ENCODE peak calls at places on chromosomes 16 and 17, in five cellular contexts. K is A549, T is tibial nerve, W is esophagus muscularis mucosa, S is stomach. F is an unnamed sample.

GRCh38 chr17:34850964-34851363 is 110.3 kb downstream of the CCT6B start:
- DNase-seq in K (no peak), S (no peak), T (no peak), W (no peak), F (no peak)

GRCh38 chr17:74744714-74745547 is 3.5 kb upstream of the NHERF1 start:
- DNase-seq in T (peak; percentile 98), S (peak; percentile 96), K (peak; percentile 91), W (peak; percentile 96), F (peak; percentile 94)

GRCh38 chr16:56643080-56643778 is 4.8 kb downstream of the MT1A start:
- DNase-seq in K (peak; percentile 80), T (peak; percentile 41), W (no peak), S (peak; percentile 89), F (peak; percentile 89)

GRCh38 chr17:57338257-57338919 is 82.1 kb downstream of the MSI2 start:
- DNase-seq in K (no peak), T (no peak), W (no peak), S (no peak), F (no peak)

GRCh38 chr17:6327007-6327406 is 107.9 kb downstream of the AIPL1 start:
- DNase-seq in T (no peak), K (no peak), S (no peak), W (no peak), F (no peak)

GRCh38 chr17:40782450-40782849 is at the start of gene KRT27:
- DNase-seq in K (no peak), W (no peak), T (no peak), S (no peak), F (no peak)

GRCh38 chr17:4733073-4733531 is 1.9 kb downstream of the MED11 start:
- DNase-seq in S (no peak), T (no peak), W (no peak), K (no peak), F (no peak)

GRCh38 chr17:66540131-66540781 is 237.8 kb downstream of the PRKCA start:
- DNase-seq in K (no peak), W (no peak), S (no peak), T (peak; percentile 38), F (no peak)

GRCh38 chr16:19174478-19174877 is 6.4 kb downstream of the SYT17 start:
- DNase-seq in S (no peak), T (no peak), K (no peak), W (no peak), F (no peak)

GRCh38 chr16:35692824-35693223 is 2233.4 kb downstream of the TP53TG3F start:
- DNase-seq in W (no peak), T (no peak), S (no peak), K (no peak), F (no peak)

GRCh38 chr16:35689764-35690163 is 2230.4 kb downstream of the TP53TG3F start:
- DNase-seq in T (no peak), K (no peak), W (no peak), S (no peak), F (no peak)

GRCh38 chr16:35691057-35691456 is 2231.6 kb downstream of the TP53TG3F start:
- DNase-seq in T (no peak), K (no peak), W (no peak), S (no peak), F (no peak)

GRCh38 chr16:35687781-35688180 is 2228.4 kb downstream of the TP53TG3F start:
- DNase-seq in K (no peak), S (no peak), W (no peak), T (no peak), F (no peak)

DNA sequence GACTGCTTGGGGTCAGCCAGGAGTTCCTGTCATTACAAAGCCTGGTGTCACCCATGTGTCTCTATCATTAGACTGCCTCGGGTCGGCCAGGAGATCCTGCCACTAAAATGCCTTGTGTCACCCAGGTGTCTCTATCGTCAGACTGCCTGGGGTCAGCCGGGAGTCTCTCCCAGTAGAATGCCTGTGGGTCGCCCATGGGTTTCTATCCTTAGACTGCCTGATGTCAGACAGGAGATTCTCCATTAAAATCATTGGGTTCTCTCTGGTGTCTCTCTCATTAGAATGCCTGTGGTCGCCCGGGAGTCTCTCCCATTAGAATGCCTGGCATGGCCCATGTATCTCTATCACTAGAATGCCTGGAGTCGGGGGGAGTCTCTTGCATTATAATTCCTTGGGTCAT is 2231.0 kb downstream of the TP53TG3F start:
- DNase-seq in W (no peak), K (no peak), S (no peak), T (no peak), F (no peak)
- H3K27ac ChIP-seq in W (no peak overlapping the region), K (no peak overlapping the region), S (no peak overlapping the region), T (no peak overlapping the region), F (no peak overlapping the region)

GRCh38 chr16:72501739-72502653 is 330.0 kb upstream of the PMFBP1 start:
- DNase-seq in S (peak; percentile 45), T (peak; percentile 69), K (peak; percentile 48), W (no peak), F (peak; percentile 53)
- TF ChIP-seq EP300 in S (no peak), T (no peak), K (no peak), W (no peak), F (no peak)

DNA sequence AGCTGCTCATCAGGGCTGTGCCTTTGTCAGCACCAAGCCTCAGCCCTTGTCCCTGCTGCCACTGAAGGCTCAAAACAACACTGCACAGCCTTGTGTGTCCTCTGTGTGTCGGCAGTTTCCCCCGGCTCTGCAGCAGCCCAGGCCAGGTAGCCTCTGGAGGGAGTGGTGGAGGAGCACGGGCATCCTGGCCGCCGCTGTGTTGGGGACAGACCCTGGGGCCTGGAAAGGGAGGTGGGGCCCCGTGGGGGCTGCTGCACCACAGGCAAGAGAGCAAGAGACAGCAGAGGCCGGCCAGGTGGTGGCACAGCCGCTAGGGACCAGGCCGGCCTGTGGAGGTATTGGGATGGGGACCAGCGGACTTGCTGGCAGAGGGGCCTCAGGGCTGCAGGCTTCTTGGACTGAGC is 96.9 kb upstream of the ZNF750 start:
- DNase-seq in K (no peak), W (no peak), T (no peak), S (peak; percentile 22), F (peak; percentile 5)
- H3K27ac ChIP-seq in K (no peak overlapping the region), W (no peak overlapping the region), T (no peak overlapping the region), S (no peak overlapping the region), F (no peak overlapping the region)

GRCh38 chr16:76338472-76338871 is 61.3 kb downstream of the CNTNAP4 start:
- DNase-seq in W (no peak), S (no peak), T (no peak), K (no peak), F (no peak)

GRCh38 chr16:76335187-76335974 is 58.2 kb downstream of the CNTNAP4 start:
- DNase-seq in K (no peak), W (no peak), S (no peak), T (no peak), F (no peak)
- TF ChIP-seq EP300 in K (no peak), W (no peak), S (no peak), T (no peak), F (no peak)